ENCODE peak calls at places on chromosomes 16 and 17, in six cellular contexts. D, Z, Y, X, T and E are unnamed samples.
A peak's percentile ranks its signal among the peaks of the same experiment; 100 is the strongest.

GRCh38 chr17:5825717-5826330 is 241.5 kb upstream of the NLRP1 start:
- DNase-seq in Y (no peak), X (no peak), T (no peak), D (no peak), Z (no peak), E (no peak)

GRCh38 chr17:41304091-41304490 is 1.4 kb upstream of the KRTAP29-1 start:
- DNase-seq in X (no peak), D (no peak), Z (no peak), Y (no peak), T (no peak), E (no peak)

GRCh38 chr17:83198366-83199341 is 119.2 kb downstream of the METRNL start:
- DNase-seq in X (no peak), T (no peak), D (no peak), Y (peak; percentile 4), Z (no peak), E (peak; percentile 65)

GRCh38 chr17:77489239-77489897 is 348.6 kb downstream of the SEC14L1 start:
- DNase-seq in Y (peak; percentile 24), X (no peak), Z (no peak), T (no peak), D (no peak), E (peak; percentile 57)

GRCh38 chr16:82755570-82756282 is 129.0 kb downstream of the CDH13 start:
- DNase-seq in D (no peak), X (peak; percentile 44), Z (no peak), Y (no peak), T (peak; percentile 24), E (no peak)

GRCh38 chr16:86765389-86766026 is 187.2 kb downstream of the FOXL1 start:
- DNase-seq in T (no peak), X (no peak), Y (no peak), Z (no peak), D (no peak), E (no peak)

GRCh38 chr16:89482087-89482823 is 8.1 kb downstream of the ANKRD11 start:
- DNase-seq in Z (no peak), X (no peak), T (no peak), Y (no peak), D (no peak), E (no peak)

GRCh38 chr17:51064061-51064735 is 56.5 kb downstream of the SPAG9 start:
- DNase-seq in X (no peak), D (no peak), Z (no peak), Y (no peak), T (no peak), E (no peak)

GRCh38 chr17:48002208-48002919 is 31.5 kb downstream of the CDK5RAP3 start:
- DNase-seq in X (peak; percentile 78), Y (no peak), T (peak; percentile 95), Z (peak; percentile 82), D (no peak), E (no peak)

GRCh38 chr16:69112285-69113129 is 7.1 kb downstream of the HAS3 start:
- DNase-seq in X (peak; percentile 69), Y (peak; percentile 88), T (peak; percentile 19), Z (peak; percentile 27), D (no peak), E (peak; percentile 82)

GRCh38 chr17:82134101-82134500 is 36.1 kb upstream of the FASN start:
- DNase-seq in D (no peak), Y (no peak), Z (no peak), X (no peak), T (peak; percentile 73), E (peak; percentile 93)

GRCh38 chr17:36935681-36936454 is 1.4 kb upstream of the LHX1 start:
- DNase-seq in T (no peak), X (peak; percentile 74), D (no peak), Y (peak; percentile 29), Z (no peak), E (no peak)

GRCh38 chr16:1430759-1431496 is at the start of gene PERCC1:
- DNase-seq in Y (peak; percentile 28), T (no peak), Z (peak; percentile 52), D (no peak), X (no peak), E (no peak)

GRCh38 chr17:79628861-79629547 is 18.2 kb upstream of the RBFOX3 start:
- DNase-seq in Y (no peak), X (no peak), T (no peak), D (no peak), Z (no peak), E (peak; percentile 53)

GRCh38 chr17:2074919-2075318 is 20.0 kb downstream of the HIC1 start:
- DNase-seq in T (no peak), Y (no peak), D (no peak), X (no peak), Z (no peak), E (no peak)

GRCh38 chr16:66495440-66495839 is 54.5 kb downstream of the TK2 start:
- DNase-seq in Z (no peak), D (no peak), T (no peak), Y (no peak), X (no peak), E (no peak)

GRCh38 chr17:45228121-45228941 is 6.6 kb downstream of the FMNL1 start:
- DNase-seq in Z (no peak), T (no peak), X (no peak), D (no peak), Y (peak; percentile 36), E (no peak)

GRCh38 chr16:56571525-56571924 is 6.7 kb downstream of the MT4 start:
- DNase-seq in X (no peak), T (no peak), Y (no peak), D (no peak), Z (no peak), E (no peak)

GRCh38 chr16:84730406-84731106 is 30.8 kb downstream of the USP10 start:
- DNase-seq in X (peak; percentile 97), T (peak; percentile 73), D (no peak), Y (no peak), Z (no peak), E (peak; percentile 68)